ENCODE peak calls at places on chromosomes 6 and 20, in six cellular contexts. X is CD4-positive, alpha-beta T cell; M is astrocyte of the spinal cord; Y is mucosa of descending colon; H is activated gamma-delta T cell treated with anti-CD3 and anti-CD28 coated beads, Interleukin-2, amount 50 U/mL, for 16 hours; J is NB4. S is an unnamed sample.

GRCh38 chr20:31951530-31952453 is at the start of gene PDRG1:
- DNase-seq in X (peak), J (peak), H (peak), Y (peak), M (peak), S (peak)

GRCh38 chr6:82144007-82144851 is 103.3 kb downstream of the IBTK start:
- DNase-seq in H (no peak), J (peak), M (peak), Y (no peak), X (no peak), S (no peak)

GRCh38 chr20:22583773-22584629 is at the start of gene FOXA2:
- DNase-seq in H (no peak), X (no peak), J (no peak), Y (peak), M (peak), S (no peak)

GRCh38 chr6:138155443-138155842 is 6.3 kb upstream of the ARFGEF3 start:
- DNase-seq in M (no peak), J (no peak), H (no peak), Y (no peak), X (no peak), S (no peak)

GRCh38 chr6:137775720-137776119 is 91.3 kb upstream of the TNFAIP3 start:
- DNase-seq in H (no peak), Y (no peak), M (no peak), J (no peak), X (no peak), S (no peak)

GRCh38 chr6:156778615-156779205 is 1.5 kb downstream of the ARID1B start:
- DNase-seq in M (peak), X (peak), J (peak), Y (peak), H (no peak), S (peak)

GRCh38 chr6:24595910-24596525 is 50.0 kb downstream of the KIAA0319 start:
- DNase-seq in J (no peak), M (no peak), H (no peak), X (no peak), Y (no peak), S (no peak)

GRCh38 chr6:81909162-81909561 is 156.7 kb upstream of the TENT5A start:
- DNase-seq in Y (no peak), J (no peak), X (no peak), M (no peak), H (no peak), S (no peak)

GRCh38 chr6:31792741-31793140 is 2.8 kb downstream of the VARS1 start:
- DNase-seq in Y (no peak), M (peak), H (no peak), X (no peak), J (no peak), S (no peak)

GRCh38 chr6:15242937-15243614 is 2.8 kb upstream of the JARID2 start:
- DNase-seq in X (no peak), H (no peak), Y (no peak), M (no peak), J (no peak), S (no peak)

GRCh38 chr6:82183642-82184282 is 63.8 kb downstream of the IBTK start:
- DNase-seq in M (no peak), H (no peak), J (no peak), X (no peak), Y (no peak), S (no peak)

GRCh38 chr6:116012966-116013365 is 47.7 kb downstream of the FRK start:
- DNase-seq in X (no peak), Y (no peak), J (no peak), M (peak), H (no peak), S (no peak)

GRCh38 chr6:122184260-122184934 is 215.1 kb upstream of the HSF2 start:
- DNase-seq in H (no peak), J (peak), M (peak), Y (no peak), X (no peak), S (peak)

GRCh38 chr6:67131827-67132226 is 1424.8 kb upstream of the EYS start:
- DNase-seq in X (no peak), Y (no peak), H (no peak), M (peak), J (no peak), S (no peak)

GRCh38 chr20:17733781-17734304 is 34.1 kb downstream of the BANF2 start:
- DNase-seq in H (no peak), X (no peak), J (no peak), M (no peak), Y (no peak), S (no peak)

GRCh38 chr20:39944861-39945260 is 744.2 kb downstream of the MAFB start:
- DNase-seq in J (no peak), M (no peak), H (no peak), X (no peak), Y (no peak), S (no peak)

GRCh38 chr6:139965393-139965792 is 590.9 kb upstream of the CITED2 start:
- DNase-seq in X (no peak), J (no peak), H (no peak), Y (no peak), M (peak), S (no peak)

GRCh38 chr20:25236450-25237304 is 11.2 kb upstream of the PYGB start:
- DNase-seq in H (no peak), Y (no peak), J (no peak), X (no peak), M (no peak), S (no peak)

GRCh38 chr20:10553326-10553984 is 118.3 kb downstream of the SLX4IP start:
- DNase-seq in H (peak), M (peak), J (peak), Y (no peak), X (peak), S (peak)

GRCh38 chr6:56618050-56618449 is 24.6 kb downstream of the DST start:
- DNase-seq in Y (no peak), H (no peak), M (no peak), J (no peak), X (no peak), S (peak)

GRCh38 chr6:367891-368630 is 23.5 kb upstream of the IRF4 start:
- DNase-seq in X (no peak), Y (peak), J (no peak), M (no peak), H (no peak), S (no peak)

GRCh38 chr6:87436435-87436834 is 28.7 kb downstream of the CFAP206 start:
- DNase-seq in J (peak), X (peak), H (peak), M (peak), Y (no peak), S (peak)

GRCh38 chr6:79031821-79032590 is 46.0 kb downstream of the PHIP start:
- DNase-seq in Y (no peak), M (peak), H (no peak), X (no peak), J (no peak), S (no peak)